ENCODE peak calls at places on chromosomes 11 and 22, in nine cellular contexts. K, T, C, H, X, V, U, Z and I are unnamed samples. For H3K27me3 and H3K9me3, the result is how much of the 10 kb centered on the place peaks cover.

GRCh38 chr11:57315491-57315890 is 9.3 kb downstream of the TNKS1BP1 start:
- DNase-seq in H (peak), Z (peak), K (no peak), T (no peak), U (no peak), X (no peak), V (no peak), C (peak), I (no peak)

GRCh38 chr11:20032577-20033265 is 127.6 kb downstream of the DBX1 start:
- DNase-seq in T (no peak), H (no peak), Z (no peak), C (no peak), K (no peak), V (no peak), X (no peak), U (no peak), I (no peak)

GRCh38 chr22:32557424-32557823 is 82.8 kb downstream of the FBXO7 start:
- DNase-seq in U (no peak), Z (no peak), C (no peak), V (no peak), K (no peak), H (no peak), X (no peak), T (no peak), I (peak)

GRCh38 chr11:85182437-85183109 is 444.6 kb downstream of the DLG2 start:
- DNase-seq in C (peak), U (peak), H (peak), V (no peak), K (no peak), X (no peak), T (no peak), Z (no peak), I (no peak)

GRCh38 chr22:48709453-48709852 is 1118.2 kb downstream of the BRD1 start:
- DNase-seq in V (no peak), Z (no peak), H (no peak), T (no peak), X (no peak), C (no peak), U (no peak), K (no peak), I (no peak)

GRCh38 chr11:130719516-130719915 is 196.8 kb downstream of the SNX19 start:
- DNase-seq in X (no peak), V (no peak), H (no peak), Z (no peak), C (no peak), K (no peak), U (no peak), T (no peak), I (no peak)

GRCh38 chr11:14007566-14007965 is 45.0 kb downstream of the SPON1 start:
- DNase-seq in V (no peak), K (no peak), Z (no peak), C (no peak), X (no peak), U (no peak), H (no peak), T (no peak), I (no peak)

GRCh38 chr11:96143016-96143670 is 199.9 kb downstream of the MAML2 start:
- DNase-seq in Z (no peak), U (no peak), C (no peak), T (no peak), V (no peak), K (no peak), X (no peak), H (no peak), I (no peak)

GRCh38 chr22:44214764-44215163 is 34.0 kb downstream of the PARVG start:
- DNase-seq in Z (no peak), K (no peak), V (no peak), T (no peak), X (no peak), H (no peak), U (no peak), C (peak), I (no peak)

GRCh38 chr22:16933274-16933923 is 74.6 kb downstream of the GAB4 start:
- DNase-seq in X (no peak), H (no peak), Z (no peak), K (no peak), V (no peak), U (no peak), C (no peak), T (no peak), I (peak)

GRCh38 chr22:46406791-46407190 is 71.3 kb downstream of the TRMU start:
- DNase-seq in U (no peak), C (no peak), V (no peak), K (no peak), Z (no peak), H (no peak), X (no peak), T (no peak), I (no peak)
- H3K27me3 ChIP-seq in U (under half), C (under half), V (under half), K (under half), Z (under half), H (under half), X (under half), T (under half), I (under half)

GRCh38 chr11:22670803-22671202 is 4.4 kb downstream of the GAS2 start:
- DNase-seq in K (no peak), Z (no peak), V (no peak), X (no peak), H (no peak), C (no peak), T (no peak), U (peak), I (no peak)

GRCh38 chr11:22669368-22669767 is 3.0 kb downstream of the GAS2 start:
- DNase-seq in T (no peak), U (no peak), C (no peak), X (no peak), K (no peak), H (no peak), V (no peak), Z (no peak), I (no peak)

GRCh38 chr11:22668005-22668796 is 1.8 kb downstream of the GAS2 start:
- DNase-seq in H (no peak), T (no peak), X (no peak), K (no peak), U (no peak), C (no peak), V (no peak), Z (no peak), I (no peak)

GRCh38 chr11:22666320-22666699 is at the start of gene GAS2:
- DNase-seq in H (peak), V (no peak), U (no peak), C (no peak), Z (no peak), X (no peak), T (no peak), K (no peak), I (no peak)

GRCh38 chr11:22666700-22667439 is 459 bp downstream of the GAS2 start:
- DNase-seq in Z (peak), K (no peak), H (peak), T (peak), C (peak), U (no peak), X (no peak), V (peak), I (peak)
- H3K4me3 ChIP-seq in Z (peak), K (peak), H (peak), T (peak), C (peak), U (no peak), X (no peak), V (peak), I (no peak)

DNA sequence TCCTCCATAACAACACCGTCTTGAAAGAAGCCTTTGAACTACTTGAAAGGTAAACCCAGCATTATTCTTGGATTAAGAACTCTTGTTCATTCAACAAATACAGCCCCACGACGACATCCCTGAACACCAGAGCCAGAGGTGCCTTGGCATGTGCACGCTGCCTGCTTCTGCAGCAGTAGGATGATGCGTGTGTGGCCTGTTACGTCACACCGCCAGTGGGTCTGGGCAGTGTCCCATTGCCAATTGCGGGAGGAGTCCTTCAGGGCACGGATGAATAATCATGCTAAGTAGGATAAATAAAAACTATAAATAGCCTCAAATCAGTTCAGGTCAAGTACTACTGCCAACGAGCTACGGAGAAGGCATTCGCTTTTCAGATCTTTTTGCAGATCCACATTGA is 380.5 kb downstream of the SHANK2 start:
- DNase-seq in X (no peak), K (no peak), Z (no peak), U (no peak), T (no peak), V (no peak), C (no peak), H (no peak), I (peak)
- H3K9me3 ChIP-seq in X (under half), K (under half), Z (under half), U (under half), T (under half), V (under half), C (under half), H (under half), I (under half)

GRCh38 chr11:44338031-44338430 is 28.1 kb upstream of the ALX4 start:
- DNase-seq in H (no peak), Z (no peak), U (no peak), X (no peak), C (no peak), K (no peak), T (no peak), V (no peak), I (no peak)
- H3K27me3 ChIP-seq in H (under half), Z (under half), U (half or more), X (under half), C (half or more), K (under half), T (under half), V (half or more), I (under half)